ENCODE peak calls at places on chromosomes 12 and 14, in six cellular contexts. J is transverse colon, F is H9, B is GM06990, X is heart left ventricle, L is foreskin fibroblast. V is an unnamed sample.

GRCh38 chr12:3129301-3130052 is 52.3 kb downstream of the TSPAN9 start:
- DNase-seq in J (no peak), F (no peak), B (no peak), X (no peak), L (peak), V (no peak)

GRCh38 chr14:52220924-52221802 is 46.3 kb upstream of the PTGDR start:
- DNase-seq in J (no peak), F (no peak), B (peak), X (no peak), L (no peak), V (no peak)

GRCh38 chr12:92561543-92561899 is 141.3 kb upstream of the PLEKHG7 start:
- DNase-seq in J (peak), F (no peak), B (no peak), X (no peak), L (peak), V (no peak)

GRCh38 chr14:48193893-48194292 is 518.5 kb upstream of the MDGA2 start:
- DNase-seq in J (no peak), F (no peak), B (no peak), X (no peak), L (no peak), V (no peak)

GRCh38 chr12:75666126-75666979 is 154.9 kb upstream of the KRR1 start:
- DNase-seq in J (no peak), F (no peak), B (no peak), X (no peak), L (no peak), V (no peak)

GRCh38 chr14:97408937-97409860 is 612.0 kb downstream of the VRK1 start:
- DNase-seq in J (no peak), F (no peak), B (peak), X (no peak), L (no peak), V (no peak)

GRCh38 chr14:51521764-51522163 is 129.9 kb upstream of the FRMD6 start:
- DNase-seq in J (no peak), F (no peak), B (no peak), X (no peak), L (peak), V (no peak)

GRCh38 chr12:11446372-11446771 is 51.0 kb upstream of the PRB2 start:
- DNase-seq in J (no peak), F (no peak), B (no peak), X (no peak), L (no peak), V (no peak)

GRCh38 chr12:11630046-11630706 is 19.3 kb upstream of the ETV6 start:
- DNase-seq in J (no peak), F (no peak), B (no peak), X (no peak), L (no peak), V (no peak)

GRCh38 chr12:63151061-63151897 is at the start of gene AVPR1A:
- DNase-seq in J (no peak), F (peak), B (peak), X (no peak), L (no peak), V (peak)

GRCh38 chr14:54686219-54686870 is 119.4 kb downstream of the SAMD4A start:
- DNase-seq in J (no peak), F (no peak), B (no peak), X (no peak), L (peak), V (peak)

GRCh38 chr12:111211910-111212757 is 156.8 kb downstream of the PHETA1 start:
- DNase-seq in J (no peak), F (peak), B (no peak), X (no peak), L (no peak), V (no peak)

DNA sequence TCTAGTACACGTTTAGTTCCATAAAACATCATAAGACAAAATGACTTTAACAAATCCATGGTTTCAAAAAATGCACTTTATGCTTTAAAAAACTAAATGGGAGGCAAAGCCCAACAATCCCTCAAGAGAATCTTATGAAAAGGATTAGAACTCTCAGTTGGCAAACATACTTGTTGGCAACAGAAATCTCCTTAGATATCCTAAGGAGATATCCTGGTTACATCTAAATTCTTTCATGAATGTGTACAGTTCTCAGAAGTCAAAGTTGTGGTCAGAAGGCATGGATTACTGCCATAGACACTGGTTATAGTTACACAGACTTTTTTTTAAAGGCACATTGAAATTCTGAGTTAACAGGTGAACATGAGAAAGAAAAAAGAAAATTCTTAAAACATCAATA is 17.5 kb upstream of the ISM2 start:
- DNase-seq in J (no peak), F (no peak), B (no peak), X (no peak), L (no peak), V (no peak)
- TF ChIP-seq CTCF in J (no peak), F (no peak), B (no peak), X (no peak), L (no peak), V (no peak)

GRCh38 chr12:26740991-26741390 is 92.0 kb downstream of the ITPR2 start:
- DNase-seq in J (no peak), F (no peak), B (no peak), X (no peak), L (no peak), V (no peak)
- TF ChIP-seq CTCF in J (no peak), F (no peak), B (no peak), X (no peak), L (no peak), V (no peak)

DNA sequence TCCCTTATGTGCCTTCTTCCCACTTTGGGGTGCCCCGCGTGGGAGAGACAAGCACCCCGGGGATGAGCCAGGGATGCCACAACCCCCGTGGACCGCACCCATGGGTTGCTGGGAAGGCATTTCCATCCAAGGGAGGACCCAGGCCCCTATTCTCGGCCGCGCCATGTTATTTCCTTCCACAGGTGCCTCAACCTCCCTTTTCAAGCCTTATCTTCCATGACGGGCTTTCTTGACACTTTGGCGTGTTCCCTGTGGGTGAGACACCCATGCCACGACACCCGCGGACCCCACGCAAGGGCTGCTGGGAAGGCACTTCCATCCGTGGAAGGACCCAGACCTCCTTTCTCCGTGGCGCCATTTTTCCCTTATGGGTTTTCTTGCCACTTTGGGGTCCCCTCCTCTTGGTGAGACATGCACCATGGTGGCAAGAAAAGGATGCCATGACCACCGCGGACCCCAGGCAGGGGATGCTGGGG is 269.2 kb downstream of the ALG10 start:
- DNase-seq in J (peak), F (no peak), B (no peak), X (peak), L (no peak), V (peak)
- TF ChIP-seq CTCF in J (no peak), F (no peak), B (no peak), X (no peak), L (no peak), V (no peak)

GRCh38 chr12:41365653-41366131 is 177.6 kb downstream of the PDZRN4 start:
- DNase-seq in J (no peak), F (no peak), B (no peak), X (no peak), L (no peak), V (no peak)

GRCh38 chr12:41364211-41364610 is 176.1 kb downstream of the PDZRN4 start:
- DNase-seq in J (no peak), F (no peak), B (no peak), X (no peak), L (no peak), V (no peak)

GRCh38 chr12:41362511-41362910 is 174.4 kb downstream of the PDZRN4 start:
- DNase-seq in J (no peak), F (no peak), B (no peak), X (no peak), L (no peak), V (no peak)

DNA sequence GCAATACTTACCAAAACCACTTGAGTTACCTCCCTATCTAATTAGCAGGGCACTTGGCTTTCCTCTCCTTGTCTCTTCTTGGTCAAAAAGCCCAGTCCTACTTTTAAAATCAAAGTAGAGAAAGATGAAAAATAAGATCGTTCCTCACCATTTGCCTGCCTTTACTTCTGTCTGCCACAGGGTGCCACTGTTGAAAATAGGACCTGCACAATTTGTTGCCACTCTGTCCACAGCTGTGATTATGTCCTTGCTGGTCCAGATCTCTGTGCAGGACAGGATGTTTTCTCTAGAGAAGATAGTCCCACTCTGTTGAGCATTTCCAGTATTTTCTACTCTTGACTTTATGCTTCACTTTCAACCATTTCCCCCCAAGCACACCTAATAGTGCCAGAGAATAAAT is 179.9 kb downstream of the PDZRN4 start:
- DNase-seq in J (no peak), F (no peak), B (no peak), X (no peak), L (no peak), V (no peak)
- TF ChIP-seq CTCF in J (no peak), F (peak), B (peak), X (peak), L (peak), V (no peak)

GRCh38 chr12:72141381-72141780 is 130.8 kb upstream of the TRHDE start:
- DNase-seq in J (no peak), F (no peak), B (peak), X (no peak), L (no peak), V (no peak)
- TF ChIP-seq CTCF in J (no peak), F (peak), B (peak), X (no peak), L (peak), V (no peak)

GRCh38 chr12:126572170-126572569 is 1506.9 kb downstream of the AACS start:
- DNase-seq in J (no peak), F (no peak), B (no peak), X (no peak), L (no peak), V (no peak)
- TF ChIP-seq CTCF in J (no peak), F (no peak), B (no peak), X (no peak), L (no peak), V (no peak)

GRCh38 chr12:68038650-68039049 is 49.4 kb downstream of the IFNG-AS1 start:
- DNase-seq in J (no peak), F (no peak), B (no peak), X (no peak), L (no peak), V (no peak)

GRCh38 chr12:68043446-68043845 is 54.2 kb downstream of the IFNG-AS1 start:
- DNase-seq in J (no peak), F (no peak), B (no peak), X (no peak), L (no peak), V (no peak)

GRCh38 chr12:68040450-68041075 is 51.3 kb downstream of the IFNG-AS1 start:
- DNase-seq in J (peak), F (peak), B (no peak), X (no peak), L (peak), V (no peak)

GRCh38 chr12:68037616-68038255 is 48.5 kb downstream of the IFNG-AS1 start:
- DNase-seq in J (no peak), F (no peak), B (no peak), X (no peak), L (no peak), V (no peak)

DNA sequence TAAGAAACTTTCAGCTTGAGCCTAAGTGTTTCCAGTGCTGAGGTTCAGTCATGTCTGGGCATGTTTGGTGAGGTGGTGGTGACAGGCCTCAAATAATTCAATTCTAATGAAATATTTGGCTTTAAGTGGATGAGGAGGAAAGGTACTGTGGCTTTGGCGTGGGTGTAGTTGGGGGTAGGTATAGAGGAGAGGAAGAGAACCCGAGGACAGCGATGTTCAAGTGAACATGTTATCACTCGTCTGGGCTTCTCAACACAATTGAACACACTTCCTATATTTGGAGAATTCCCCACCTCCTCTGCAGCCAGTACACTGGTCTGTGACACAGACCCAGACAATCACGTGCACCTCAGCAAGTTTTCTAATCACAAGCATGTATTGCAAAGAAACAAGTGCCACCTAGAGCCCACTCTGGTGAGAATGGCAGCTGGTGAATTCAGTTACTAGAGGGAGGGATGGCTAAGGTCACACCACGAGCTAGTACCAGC is 53.0 kb downstream of the IFNG-AS1 start:
- DNase-seq in J (no peak), F (no peak), B (peak), X (no peak), L (peak), V (no peak)
- TF ChIP-seq CTCF in J (no peak), F (no peak), B (peak), X (no peak), L (no peak), V (no peak)